ENCODE peak calls at places on chromosomes 7 and 10, in four cellular contexts. D, E, H and N are unnamed samples.

GRCh38 chr10:4315529-4315928 is 510.5 kb upstream of the AKR1E2 start:
- DNase-seq in D (no peak), E (no peak), H (no peak), N (no peak)

GRCh38 chr7:27784399-27785053 is 44.6 kb downstream of the TAX1BP1 start:
- DNase-seq in D (peak), E (no peak), H (peak), N (peak)

GRCh38 chr7:114217026-114217425 is 197.6 kb upstream of the FOXP2 start:
- DNase-seq in D (no peak), E (no peak), H (no peak), N (peak)

GRCh38 chr10:84235096-84235495 is 6.2 kb downstream of the LRIT1 start:
- DNase-seq in D (no peak), E (no peak), H (no peak), N (no peak)

GRCh38 chr10:10942441-10942840 is 75.2 kb upstream of the CELF2 start:
- DNase-seq in D (no peak), E (no peak), H (no peak), N (no peak)

GRCh38 chr7:128409435-128410091 is at the start of gene IMPDH1:
- DNase-seq in D (peak), E (peak), H (peak), N (peak)

GRCh38 chr7:1646391-1646790 is 23.7 kb upstream of the ELFN1 start:
- DNase-seq in D (no peak), E (no peak), H (no peak), N (no peak)

GRCh38 chr7:96596120-96596826 is 113.4 kb downstream of the SEM1 start:
- DNase-seq in D (peak), E (no peak), H (no peak), N (peak)

GRCh38 chr10:114064151-114065045 is 20.7 kb downstream of the ADRB1 start:
- DNase-seq in D (peak), E (no peak), H (no peak), N (no peak)

GRCh38 chr7:136251826-136252225 is 274.7 kb upstream of the MTPN start:
- DNase-seq in D (no peak), E (no peak), H (no peak), N (peak)

GRCh38 chr10:43479275-43479674 is 42.4 kb downstream of the ZNF487 start:
- DNase-seq in D (no peak), E (no peak), H (no peak), N (no peak)

GRCh38 chr7:101426303-101427011 is 63.8 kb downstream of the COL26A1 start:
- DNase-seq in D (no peak), E (no peak), H (no peak), N (no peak)

GRCh38 chr7:27890205-27890849 is 150.4 kb downstream of the TAX1BP1 start:
- DNase-seq in D (no peak), E (no peak), H (no peak), N (no peak)

GRCh38 chr7:105680505-105681187 is 99.4 kb upstream of the EFCAB10 start:
- DNase-seq in D (peak), E (no peak), H (no peak), N (no peak)

GRCh38 chr7:18927134-18927533 is 190.3 kb downstream of the TWIST1 start:
- DNase-seq in D (no peak), E (no peak), H (no peak), N (no peak)

GRCh38 chr10:79340646-79341244 is 6.5 kb upstream of the PPIF start:
- DNase-seq in D (no peak), E (peak), H (no peak), N (no peak)

GRCh38 chr7:102830206-102830605 is 81.4 kb downstream of the FAM185A start:
- DNase-seq in D (peak), E (no peak), H (no peak), N (no peak)

GRCh38 chr10:43160067-43160918 is 22.0 kb downstream of the CSGALNACT2 start:
- DNase-seq in D (peak), E (no peak), H (no peak), N (no peak)

GRCh38 chr10:8520382-8520781 is 465.9 kb downstream of the GATA3 start:
- DNase-seq in D (no peak), E (no peak), H (no peak), N (no peak)

GRCh38 chr7:145737617-145738016 is 379.0 kb upstream of the CNTNAP2 start:
- DNase-seq in D (no peak), E (no peak), H (no peak), N (no peak)

GRCh38 chr10:80684217-80684616 is 146.5 kb downstream of the SH2D4B start:
- DNase-seq in D (peak), E (no peak), H (no peak), N (peak)

GRCh38 chr7:95209778-95210177 is 114.6 kb downstream of the PON1 start:
- DNase-seq in D (no peak), E (no peak), H (no peak), N (no peak)

GRCh38 chr7:50552921-50553320 is 12.3 kb downstream of the DDC start:
- DNase-seq in D (peak), E (no peak), H (peak), N (peak)

GRCh38 chr7:106356-106755 is 86.0 kb upstream of the FAM20C start:
- DNase-seq in D (no peak), E (no peak), H (no peak), N (no peak)

GRCh38 chr7:40470111-40470736 is 335.4 kb downstream of the SUGCT start:
- DNase-seq in D (peak), E (no peak), H (no peak), N (no peak)

GRCh38 chr10:1633783-1634182 is 103.5 kb downstream of the ADARB2 start:
- DNase-seq in D (no peak), E (no peak), H (no peak), N (no peak)

GRCh38 chr10:86195521-86195920 is 171.1 kb downstream of the GRID1 start:
- DNase-seq in D (no peak), E (no peak), H (no peak), N (no peak)

GRCh38 chr10:13617146-13617545 is 30.4 kb downstream of the PRPF18 start:
- DNase-seq in D (no peak), E (no peak), H (no peak), N (no peak)

GRCh38 chr10:113651898-113652297 is 11.9 kb downstream of the NRAP start:
- DNase-seq in D (no peak), E (no peak), H (no peak), N (no peak)

GRCh38 chr10:8840356-8840755 is 785.9 kb downstream of the GATA3 start:
- DNase-seq in D (no peak), E (peak), H (no peak), N (peak)

GRCh38 chr7:74503061-74503460 is 49.4 kb downstream of the GTF2IRD1 start:
- DNase-seq in D (no peak), E (no peak), H (no peak), N (no peak)

GRCh38 chr10:271201-271600 is 135.9 kb downstream of the ZMYND11 start:
- DNase-seq in D (no peak), E (no peak), H (no peak), N (no peak)

GRCh38 chr10:33897255-33897893 is 562.9 kb upstream of the NRP1 start:
- DNase-seq in D (no peak), E (no peak), H (no peak), N (peak)

GRCh38 chr7:152505606-152506005 is 69.8 kb upstream of the KMT2C start:
- DNase-seq in D (no peak), E (no peak), H (no peak), N (no peak)

GRCh38 chr7:116571037-116571436 is 46.2 kb downstream of the CAV1 start:
- DNase-seq in D (peak), E (no peak), H (no peak), N (no peak)

GRCh38 chr7:25427721-25428120 is 199.4 kb upstream of the NPVF start:
- DNase-seq in D (no peak), E (no peak), H (no peak), N (no peak)

GRCh38 chr10:75386128-75386527 is 15.4 kb downstream of the ZNF503 start:
- DNase-seq in D (no peak), E (no peak), H (no peak), N (no peak)

GRCh38 chr10:78354101-78354500 is 320.4 kb downstream of the RPS24 start:
- DNase-seq in D (no peak), E (no peak), H (no peak), N (no peak)

GRCh38 chr10:110527731-110528171 is 30.0 kb downstream of the DUSP5 start:
- DNase-seq in D (peak), E (no peak), H (no peak), N (no peak)
- H2BK120ac ChIP-seq in D (no peak), E (no peak), H (no peak), N (peak)

GRCh38 chr7:12210179-12211053 is 678 bp upstream of the TMEM106B start:
- DNase-seq in D (no peak), E (no peak), H (no peak), N (peak)

GRCh38 chr7:12207046-12207445 is 4.0 kb upstream of the TMEM106B start:
- DNase-seq in D (no peak), E (no peak), H (no peak), N (no peak)

GRCh38 chr7:12212051-12212485 is 974 bp downstream of the TMEM106B start:
- DNase-seq in D (peak), E (no peak), H (no peak), N (peak)

GRCh38 chr7:12217311-12217710 is 6.2 kb downstream of the TMEM106B start:
- DNase-seq in D (no peak), E (no peak), H (no peak), N (no peak)

GRCh38 chr7:12211054-12212050 is at the start of gene TMEM106B:
- DNase-seq in D (peak), E (peak), H (peak), N (peak)
- H2BK120ac ChIP-seq in D (peak), E (no peak), H (no peak), N (no peak)

GRCh38 chr7:112104153-112104552 is 102.0 kb downstream of the DOCK4 start:
- DNase-seq in D (no peak), E (no peak), H (no peak), N (no peak)

GRCh38 chr7:112097524-112097923 is 108.7 kb downstream of the DOCK4 start:
- DNase-seq in D (no peak), E (no peak), H (no peak), N (no peak)

GRCh38 chr7:112105584-112106540 is 100.3 kb downstream of the DOCK4 start:
- DNase-seq in D (no peak), E (no peak), H (no peak), N (no peak)

GRCh38 chr7:112103246-112103645 is 103.0 kb downstream of the DOCK4 start:
- DNase-seq in D (peak), E (no peak), H (no peak), N (peak)

GRCh38 chr7:112101083-112101846 is 104.9 kb downstream of the DOCK4 start:
- DNase-seq in D (no peak), E (no peak), H (no peak), N (no peak)
- H2BK120ac ChIP-seq in D (no peak), E (no peak), H (no peak), N (no peak)

GRCh38 chr10:51204691-51205090 is 130.4 kb downstream of the PRKG1 start:
- DNase-seq in D (peak), E (no peak), H (no peak), N (peak)
- H2BK120ac ChIP-seq in D (no peak), E (no peak), H (no peak), N (peak)

DNA sequence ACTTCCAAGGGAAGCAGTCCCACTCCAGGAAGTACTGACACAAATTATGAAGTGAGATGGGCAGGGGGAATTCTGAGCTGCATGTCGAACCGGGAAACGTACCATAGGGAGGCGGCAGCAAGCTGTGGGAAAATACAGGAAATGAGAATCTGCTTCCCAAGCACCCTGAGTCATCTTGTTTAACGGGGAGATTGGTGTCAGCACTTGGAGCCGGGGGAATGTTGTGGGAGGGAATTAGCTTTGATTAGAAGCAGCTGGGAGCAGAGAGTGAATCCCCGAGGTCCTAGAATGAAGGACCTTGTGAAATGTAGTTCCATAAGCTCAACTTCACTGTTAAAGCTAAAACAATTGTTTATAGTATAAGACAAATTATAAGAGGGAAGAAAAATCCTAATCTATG is 141.4 kb upstream of the PRKCQ start:
- DNase-seq in D (peak), E (no peak), H (no peak), N (peak)
- H2BK120ac ChIP-seq in D (peak), E (no peak), H (no peak), N (no peak)

DNA sequence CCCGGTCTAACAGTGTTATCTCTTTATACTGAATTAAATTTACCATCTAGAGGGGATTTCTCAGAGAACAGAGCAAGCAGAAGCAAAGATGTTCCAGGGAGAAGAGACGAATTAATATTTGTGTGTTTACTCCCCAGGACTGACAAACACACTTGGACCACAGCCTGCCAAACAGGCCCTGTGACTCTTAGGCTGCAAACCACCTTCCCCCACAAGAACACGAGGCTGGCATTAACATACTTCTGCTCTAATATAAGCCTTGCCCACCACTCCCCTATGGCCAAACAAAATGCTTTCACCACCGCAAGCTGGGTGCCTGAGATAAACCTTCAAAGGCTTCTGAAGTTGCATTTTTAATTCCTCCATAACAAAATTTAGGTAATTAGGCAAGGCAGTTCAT is 88.5 kb downstream of the FGFR2 start:
- DNase-seq in D (no peak), E (no peak), H (no peak), N (no peak)
- H2BK120ac ChIP-seq in D (no peak), E (no peak), H (no peak), N (no peak)

DNA sequence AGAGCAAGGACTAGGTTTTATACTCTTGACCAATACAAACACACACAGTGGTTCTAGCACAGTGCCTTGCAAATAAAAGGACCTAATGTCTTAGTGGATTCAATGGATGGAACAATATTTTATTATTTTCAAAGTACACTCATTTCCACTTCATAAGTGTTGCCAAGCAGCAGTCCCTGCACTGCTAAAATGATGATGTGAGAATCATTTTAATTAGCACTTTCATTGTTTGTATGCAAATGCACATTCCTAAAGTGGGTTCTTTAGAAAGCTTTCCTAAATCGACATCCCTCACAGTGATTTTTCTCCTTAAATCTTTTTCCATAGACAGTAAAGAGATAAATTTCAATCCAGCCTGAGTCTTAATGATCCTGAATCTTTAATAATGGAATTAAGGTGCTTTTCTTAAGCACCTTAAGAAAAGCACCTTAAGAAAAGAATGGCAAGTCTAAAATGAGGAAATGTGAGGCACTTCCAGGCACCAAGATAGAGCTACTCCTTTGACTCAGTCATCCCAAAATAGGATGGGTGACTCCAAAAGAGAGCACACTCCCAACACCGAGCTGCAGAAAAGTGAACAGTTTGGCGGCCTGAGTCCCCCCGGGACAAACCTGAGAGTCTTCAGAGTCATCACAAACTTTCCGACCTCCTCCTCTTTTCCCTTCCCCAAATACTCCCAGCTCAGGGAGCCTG is 84.5 kb downstream of the SORBS1 start:
- DNase-seq in D (no peak), E (no peak), H (no peak), N (peak)
- H2BK120ac ChIP-seq in D (no peak), E (no peak), H (no peak), N (no peak)

DNA sequence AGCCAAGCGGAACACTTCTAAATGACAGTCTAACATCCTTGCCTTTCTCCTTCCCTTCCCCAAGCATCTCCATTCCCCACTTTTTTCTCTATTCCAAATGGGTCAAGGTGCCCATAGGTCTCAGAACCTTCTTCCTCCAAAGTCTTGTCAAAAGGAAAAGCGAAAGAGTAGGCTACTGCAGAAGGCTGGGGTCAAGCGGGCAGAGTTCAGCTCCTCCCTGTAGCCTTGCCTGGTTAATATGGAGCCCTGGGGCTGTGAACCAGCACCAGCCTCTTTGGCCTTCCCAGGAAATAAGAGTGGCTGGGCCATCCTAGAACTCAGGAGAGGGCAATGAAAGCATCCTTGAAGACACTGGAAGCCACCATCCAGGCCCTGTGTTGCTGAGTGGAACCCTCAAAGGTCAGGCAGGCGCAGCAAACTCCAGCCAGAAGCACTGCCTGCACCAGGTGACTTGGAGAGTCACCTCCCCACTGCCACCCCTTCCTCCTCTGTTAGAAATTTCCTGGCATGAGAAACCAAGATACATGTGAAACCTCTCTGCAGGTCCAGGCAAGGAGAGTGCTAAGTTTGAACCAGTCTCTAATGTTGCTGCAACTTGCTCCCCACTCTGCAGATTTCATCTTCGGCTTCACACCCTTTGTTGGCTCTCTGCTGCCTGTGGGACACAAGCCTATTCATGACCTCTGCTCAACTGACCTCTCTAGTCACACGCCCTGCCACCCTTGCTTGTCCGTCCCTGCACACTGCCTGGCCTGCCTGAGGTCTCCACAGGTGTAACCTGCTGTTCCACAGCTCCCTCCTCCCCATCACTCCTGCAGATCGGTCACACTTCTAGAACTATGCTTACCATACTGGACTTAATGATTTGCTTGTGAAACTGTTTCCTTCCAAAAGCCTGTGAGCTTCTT is 74.9 kb downstream of the SH3PXD2A start:
- DNase-seq in D (no peak), E (no peak), H (no peak), N (no peak)
- H2BK120ac ChIP-seq in D (no peak), E (no peak), H (no peak), N (no peak)